ENCODE peak calls at places on chromosome 20, in five cellular contexts. B, K, S, P and H are unnamed samples.

GRCh38 chr20:34538671-34539123 is 19.8 kb upstream of the MAP1LC3A start:
- DNase-seq in P (peak; percentile 56), B (peak; percentile 44), K (peak; percentile 38), S (no peak), H (peak; percentile 49)

GRCh38 chr20:1671891-1672669 is 14.5 kb upstream of the SIRPG start:
- DNase-seq in B (no peak), P (no peak), S (no peak), K (no peak), H (no peak)

GRCh38 chr20:50193169-50193850 is 2.7 kb downstream of the CEBPB start:
- DNase-seq in S (no peak), B (peak; percentile 50), K (no peak), P (no peak), H (peak; percentile 79)

GRCh38 chr20:25669826-25670422 is 26.7 kb downstream of the ZNF337 start:
- DNase-seq in B (peak; percentile 5), K (no peak), S (no peak), P (no peak), H (peak; percentile 75)

GRCh38 chr20:55540486-55540885 is 464.8 kb downstream of the CBLN4 start:
- DNase-seq in S (no peak), B (no peak), P (no peak), K (no peak), H (no peak)

GRCh38 chr20:51021067-51022025 is 1.6 kb downstream of the KCNG1 start:
- DNase-seq in B (no peak), S (no peak), K (no peak), P (no peak), H (peak; percentile 49)

GRCh38 chr20:24684954-24685691 is 215.7 kb downstream of the SYNDIG1 start:
- DNase-seq in P (no peak), B (peak; percentile 40), K (no peak), S (no peak), H (no peak)

GRCh38 chr20:32354592-32355416 is 3.3 kb upstream of the ASXL1 start:
- DNase-seq in S (no peak), P (no peak), B (peak; percentile 90), K (peak; percentile 93), H (peak; percentile 92)

GRCh38 chr20:49951160-49951559 is 15.0 kb downstream of the RNF114 start:
- DNase-seq in K (peak; percentile 72), S (no peak), P (no peak), B (peak; percentile 92), H (peak; percentile 76)

GRCh38 chr20:35334511-35335101 is 42.4 kb upstream of the FAM83C start:
- DNase-seq in S (no peak), P (no peak), B (no peak), K (no peak), H (no peak)

GRCh38 chr20:48180039-48180438 is 394.8 kb upstream of the SULF2 start:
- DNase-seq in B (peak; percentile 26), K (peak; percentile 73), P (no peak), S (no peak), H (peak; percentile 42)

GRCh38 chr20:1718604-1719384 is 61.2 kb upstream of the SIRPG start:
- DNase-seq in S (no peak), P (no peak), B (peak; percentile 100), K (peak; percentile 95), H (peak; percentile 94)

GRCh38 chr20:33919653-33920052 is 74.1 kb upstream of the RALY start:
- DNase-seq in K (no peak), S (no peak), P (no peak), B (no peak), H (no peak)

GRCh38 chr20:11890331-11891080 is 27.2 kb upstream of the BTBD3 start:
- DNase-seq in P (peak; percentile 60), B (peak; percentile 92), K (peak; percentile 89), S (peak; percentile 45), H (peak; percentile 94)

GRCh38 chr20:2156666-2157624 is 55.3 kb downstream of the STK35 start:
- DNase-seq in B (peak; percentile 39), S (no peak), P (no peak), K (peak; percentile 37), H (peak; percentile 33)